ENCODE peak calls at places on chromosomes 11 and 22, in five cellular contexts. P, G, B, V and C are unnamed samples.

GRCh38 chr11:100759856-100760255 is 72.8 kb downstream of the ARHGAP42 start:
- DNase-seq in B (no peak), V (no peak), P (no peak), G (peak), C (no peak)

GRCh38 chr11:17405232-17406005 is 17.0 kb upstream of the KCNJ11 start:
- DNase-seq in B (peak), P (peak), G (peak), V (no peak), C (no peak)

GRCh38 chr11:46315033-46315738 is 32.1 kb upstream of the DGKZ start:
- DNase-seq in B (peak), V (peak), G (peak), P (peak), C (peak)

GRCh38 chr22:26406118-26406517 is 22.9 kb upstream of the ASPHD2 start:
- DNase-seq in P (no peak), B (no peak), V (no peak), G (no peak), C (no peak)

GRCh38 chr11:69301491-69302401 is 7.8 kb downstream of the MYEOV start:
- DNase-seq in P (peak), V (no peak), G (peak), B (no peak), C (no peak)

GRCh38 chr11:105741488-105742020 is 131.7 kb downstream of the GRIA4 start:
- DNase-seq in P (no peak), V (no peak), B (no peak), G (no peak), C (no peak)

GRCh38 chr11:93198221-93198650 is 445 bp upstream of the SLC36A4 start:
- DNase-seq in V (no peak), G (no peak), B (no peak), P (no peak), C (no peak)

GRCh38 chr11:15171956-15172355 is 57.2 kb downstream of the INSC start:
- DNase-seq in B (no peak), G (no peak), V (no peak), P (no peak), C (no peak)

GRCh38 chr11:77407613-77408012 is 66.3 kb downstream of the PAK1 start:
- DNase-seq in P (peak), G (peak), V (no peak), B (peak), C (no peak)

GRCh38 chr22:45164217-45165123 is 745 bp downstream of the NUP50 start:
- DNase-seq in G (peak), B (peak), V (peak), P (peak), C (no peak)

GRCh38 chr11:116467809-116468208 is 305.0 kb downstream of the BUD13 start:
- DNase-seq in V (no peak), G (no peak), B (no peak), P (no peak), C (no peak)

GRCh38 chr11:24406980-24407379 is 89.9 kb upstream of the LUZP2 start:
- DNase-seq in G (no peak), V (no peak), P (no peak), B (no peak), C (no peak)

GRCh38 chr11:116210663-116211062 is 562.1 kb downstream of the BUD13 start:
- DNase-seq in P (no peak), V (no peak), B (no peak), G (no peak), C (no peak)

GRCh38 chr22:19612866-19613572 is 88.8 kb upstream of the CLDN5 start:
- DNase-seq in V (no peak), G (no peak), B (no peak), P (no peak), C (no peak)

GRCh38 chr11:17171342-17171741 is 36.4 kb downstream of the PIK3C2A start:
- DNase-seq in G (peak), B (no peak), P (no peak), V (no peak), C (no peak)

GRCh38 chr11:66143264-66143566 is 73.1 kb downstream of the PACS1 start:
- DNase-seq in V (no peak), G (no peak), B (no peak), P (no peak), C (no peak)

GRCh38 chr22:26529345-26529744 is 17.1 kb upstream of the TFIP11 start:
- DNase-seq in V (no peak), G (no peak), P (no peak), B (no peak), C (no peak)

GRCh38 chr11:65785329-65786007 is 1.4 kb upstream of the OVOL1 start:
- DNase-seq in V (no peak), B (no peak), G (no peak), P (no peak), C (no peak)

GRCh38 chr11:8342821-8343681 is 79.4 kb upstream of the LMO1 start:
- DNase-seq in V (no peak), G (no peak), B (no peak), P (no peak), C (no peak)

GRCh38 chr22:36471341-36471821 is 10.1 kb downstream of the TXN2 start:
- DNase-seq in G (no peak), B (no peak), V (no peak), P (no peak), C (no peak)

GRCh38 chr11:62895501-62895900 is 14.8 kb downstream of the SLC3A2 start:
- DNase-seq in V (no peak), G (no peak), B (no peak), P (no peak), C (no peak)

GRCh38 chr22:49961601-49962011 is 1.0 kb downstream of the PIM3 start:
- DNase-seq in B (no peak), G (peak), V (no peak), P (no peak), C (no peak)

GRCh38 chr22:31954535-31955326 is 10.4 kb downstream of the YWHAH start:
- DNase-seq in G (no peak), P (no peak), V (no peak), B (no peak), C (no peak)

GRCh38 chr11:16805942-16806341 is 67.5 kb downstream of the C11orf58 start:
- DNase-seq in V (no peak), G (no peak), B (no peak), P (no peak), C (no peak)

GRCh38 chr22:45891996-45892621 is 84.9 kb downstream of the WNT7B start:
- DNase-seq in P (no peak), V (no peak), B (no peak), G (no peak), C (no peak)

GRCh38 chr11:117827521-117828511 is 3.3 kb upstream of the FXYD2 start:
- DNase-seq in P (no peak), B (peak), G (no peak), V (peak), C (no peak)

GRCh38 chr11:84947970-84948600 is 679.1 kb downstream of the DLG2 start:
- DNase-seq in P (no peak), G (peak), B (no peak), V (no peak), C (no peak)

GRCh38 chr11:28140689-28141455 is 32.7 kb downstream of the METTL15 start:
- DNase-seq in P (no peak), G (no peak), V (no peak), B (no peak), C (no peak)

GRCh38 chr11:2113776-2114175 is 25.4 kb downstream of the IGF2 start:
- DNase-seq in B (no peak), P (no peak), G (no peak), V (no peak), C (no peak)

GRCh38 chr11:112320668-112321067 is 60.0 kb upstream of the PLET1 start:
- DNase-seq in V (no peak), G (peak), B (peak), P (peak), C (no peak)

GRCh38 chr22:46031965-46032851 is 55.2 kb upstream of the WNT7B start:
- DNase-seq in P (no peak), V (no peak), B (no peak), G (no peak), C (no peak)

GRCh38 chr11:17498475-17498874 is 21.8 kb upstream of the ABCC8 start:
- DNase-seq in G (no peak), B (no peak), V (no peak), P (no peak), C (no peak)

GRCh38 chr11:61955031-61955415 is 4.9 kb downstream of the BEST1 start:
- DNase-seq in G (peak), B (peak), P (peak), V (no peak), C (no peak)

GRCh38 chr11:44453213-44453612 is 112.2 kb upstream of the CD82 start:
- DNase-seq in G (no peak), B (peak), V (no peak), P (peak), C (no peak)

GRCh38 chr11:114846040-114846791 is 167.9 kb downstream of the NXPE2 start:
- DNase-seq in B (peak), G (peak), P (peak), V (no peak), C (no peak)

GRCh38 chr22:17159504-17159951 is 451 bp upstream of the HDHD5 start:
- DNase-seq in B (peak), G (peak), V (no peak), P (peak), C (peak)

GRCh38 chr11:36034572-36035331 is 90.9 kb downstream of the LDLRAD3 start:
- DNase-seq in V (no peak), G (no peak), B (no peak), P (peak), C (no peak)
- TF ChIP-seq CTCF in V (no peak), G (no peak), B (no peak), P (no peak), C (no peak)

GRCh38 chr11:12761029-12761428 is 86.8 kb downstream of the TEAD1 start:
- DNase-seq in G (peak), B (no peak), P (no peak), V (no peak), C (no peak)
- TF ChIP-seq CTCF in G (peak), B (no peak), P (peak), V (peak), C (no peak)

DNA sequence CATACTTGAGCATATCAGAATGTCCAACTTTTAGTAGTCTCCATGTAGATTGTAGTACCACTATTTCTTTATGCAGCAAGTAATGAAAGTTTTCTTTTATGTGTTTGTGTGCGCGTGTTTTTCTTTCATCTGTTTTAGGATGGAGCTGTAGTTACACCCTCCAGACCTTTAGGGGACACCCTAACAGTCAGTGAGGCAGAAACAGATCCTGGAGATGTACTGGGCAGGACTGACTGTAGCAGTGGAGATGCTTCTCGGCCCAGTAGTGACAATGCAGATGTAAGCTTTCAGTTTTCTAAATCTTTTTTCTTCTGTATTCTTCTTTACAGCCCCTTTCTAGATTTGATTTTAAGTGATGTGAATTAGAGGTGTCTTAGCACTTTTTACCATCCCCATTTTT is 79.9 kb upstream of the GRIK4 start:
- DNase-seq in B (no peak), P (peak), V (no peak), G (peak), C (no peak)
- TF ChIP-seq CTCF in B (no peak), P (peak), V (no peak), G (peak), C (no peak)

GRCh38 chr11:128599729-128600128 is 12.4 kb upstream of the ETS1 start:
- DNase-seq in V (no peak), B (no peak), G (no peak), P (no peak), C (no peak)

GRCh38 chr11:128604723-128605122 is 17.4 kb upstream of the ETS1 start:
- DNase-seq in V (no peak), P (no peak), G (no peak), B (no peak), C (no peak)

GRCh38 chr11:128603003-128603715 is 15.8 kb upstream of the ETS1 start:
- DNase-seq in B (no peak), V (no peak), P (no peak), G (no peak), C (no peak)

GRCh38 chr11:128607819-128608218 is 20.5 kb upstream of the ETS1 start:
- DNase-seq in V (no peak), G (no peak), P (peak), B (no peak), C (no peak)

GRCh38 chr11:128603752-128604472 is 16.6 kb upstream of the ETS1 start:
- DNase-seq in V (no peak), G (no peak), P (no peak), B (no peak), C (no peak)
- TF ChIP-seq CTCF in V (no peak), G (no peak), P (no peak), B (no peak), C (peak)

DNA sequence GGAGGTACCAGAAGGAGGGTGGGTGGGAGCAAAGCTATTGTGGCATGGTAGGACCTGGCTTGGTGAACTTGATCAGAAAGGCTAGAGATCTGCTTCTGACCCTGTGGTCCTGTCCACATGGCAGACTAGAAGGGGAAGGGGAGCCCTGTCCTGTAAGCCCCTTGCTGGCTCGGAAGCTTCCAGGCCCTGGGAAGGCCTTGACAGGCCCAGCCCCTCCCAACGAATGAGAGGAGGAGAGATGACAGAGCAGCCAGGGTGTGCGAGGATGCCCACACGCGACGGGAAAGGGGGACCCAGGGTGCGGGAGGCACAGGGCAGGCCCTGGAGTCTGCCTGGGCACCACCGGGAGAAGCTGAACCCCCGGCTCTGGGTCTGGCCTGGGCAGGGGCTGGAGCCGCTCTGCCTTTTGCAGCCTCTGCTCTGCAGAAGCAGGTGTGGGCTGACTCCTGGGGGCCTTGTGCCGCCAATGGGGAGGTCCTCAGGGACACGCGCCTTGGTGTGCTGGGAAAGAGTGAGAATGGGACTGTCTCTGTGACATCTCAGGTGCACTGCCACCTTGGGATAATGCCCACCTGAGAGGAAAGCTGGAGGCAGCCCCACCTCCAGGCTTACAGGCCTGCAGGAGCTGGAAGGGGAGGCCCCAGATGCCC is 1447.5 kb downstream of the BRD1 start:
- DNase-seq in P (no peak), V (no peak), G (no peak), B (no peak), C (no peak)
- TF ChIP-seq CTCF in P (no peak), V (no peak), G (no peak), B (no peak), C (no peak)

GRCh38 chr11:96472085-96472484 is 82.3 kb downstream of the JRKL start:
- DNase-seq in P (no peak), B (no peak), G (peak), V (no peak), C (no peak)
- TF ChIP-seq CTCF in P (no peak), B (no peak), G (no peak), V (no peak), C (no peak)